ENCODE peak calls at places on chromosome 14, in nine cellular contexts. O, T, K, X, C, G, H, A and R are unnamed samples.

GRCh38 chr14:52332269-52332668 is 18.2 kb downstream of the PTGER2 start:
- DNase-seq in O (no peak), T (no peak), K (no peak), X (no peak), C (no peak), G (no peak), H (no peak), A (no peak), R (no peak)

GRCh38 chr14:38384746-38385145 is 128.9 kb upstream of the CLEC14A start:
- DNase-seq in O (no peak), T (no peak), K (no peak), X (no peak), C (no peak), G (no peak), H (no peak), A (no peak), R (no peak)

GRCh38 chr14:30928462-30928861 is 54.1 kb downstream of the COCH start:
- DNase-seq in O (no peak), T (no peak), K (no peak), X (no peak), C (no peak), G (no peak), H (no peak), A (no peak), R (no peak)

GRCh38 chr14:21724115-21724973 is 50.7 kb upstream of the OR4E1 start:
- DNase-seq in O (no peak), T (no peak), K (no peak), X (no peak), C (no peak), G (no peak), H (no peak), A (no peak), R (no peak)

GRCh38 chr14:104239185-104239775 is 100.9 kb downstream of the KIF26A start:
- DNase-seq in O (peak; percentile 47), T (no peak), K (no peak), X (no peak), C (peak; percentile 48), G (no peak), H (no peak), A (no peak), R (no peak)

GRCh38 chr14:88829685-88830302 is 5.3 kb downstream of the TTC8 start:
- DNase-seq in O (no peak), T (no peak), K (no peak), X (no peak), C (no peak), G (no peak), H (no peak), A (no peak), R (no peak)

GRCh38 chr14:24254630-24255392 is 8.2 kb downstream of the TGM1 start:
- DNase-seq in O (no peak), T (no peak), K (no peak), X (peak; percentile 34), C (no peak), G (no peak), H (no peak), A (no peak), R (no peak)

GRCh38 chr14:99875421-99875820 is 82.2 kb downstream of the EML1 start:
- DNase-seq in O (no peak), T (no peak), K (no peak), X (no peak), C (no peak), G (no peak), H (no peak), A (no peak), R (no peak)

GRCh38 chr14:70981005-70981952 is 74.0 kb downstream of the PCNX1 start:
- DNase-seq in O (no peak), T (no peak), K (no peak), X (no peak), C (no peak), G (no peak), H (no peak), A (no peak), R (peak; percentile 56)

GRCh38 chr14:103488071-103488470 is 34.6 kb downstream of the CKB start:
- DNase-seq in O (no peak), T (no peak), K (no peak), X (no peak), C (no peak), G (no peak), H (no peak), A (no peak), R (no peak)

GRCh38 chr14:103806805-103807204 is 40.6 kb downstream of the PPP1R13B start:
- DNase-seq in O (no peak), T (no peak), K (no peak), X (no peak), C (peak; percentile 15), G (no peak), H (no peak), A (no peak), R (peak; percentile 3)

GRCh38 chr14:19975291-19975690 is at the start of gene OR4K15:
- DNase-seq in O (no peak), T (no peak), K (no peak), X (no peak), C (no peak), G (no peak), H (no peak), A (no peak), R (no peak)

GRCh38 chr14:19974844-19975243 is 547 bp upstream of the OR4K15 start:
- DNase-seq in O (no peak), T (no peak), K (peak; percentile 65), X (no peak), C (no peak), G (no peak), H (no peak), A (no peak), R (peak; percentile 78)
- H3K9me3 ChIP-seq in O (no peaks in the 10 kb centered on the region), T (peaks cover 5% of the 10 kb centered on the region), K (no peaks in the 10 kb centered on the region), X (no peaks in the 10 kb centered on the region), C (no peaks in the 10 kb centered on the region), G (no peaks in the 10 kb centered on the region), H (no peaks in the 10 kb centered on the region), A (no peaks in the 10 kb centered on the region), R (no peaks in the 10 kb centered on the region)

GRCh38 chr14:101335061-101335661 is 226.1 kb upstream of the DIO3 start:
- DNase-seq in O (peak; percentile 77), T (peak; percentile 56), K (no peak), X (no peak), C (no peak), G (no peak), H (no peak), A (no peak), R (no peak)

GRCh38 chr14:101332281-101332680 is 229.0 kb upstream of the DIO3 start:
- DNase-seq in O (no peak), T (no peak), K (no peak), X (no peak), C (no peak), G (no peak), H (no peak), A (no peak), R (no peak)

GRCh38 chr14:101333335-101334280 is 227.7 kb upstream of the DIO3 start:
- DNase-seq in O (no peak), T (peak; percentile 31), K (no peak), X (no peak), C (no peak), G (no peak), H (no peak), A (no peak), R (no peak)

GRCh38 chr14:101336203-101336602 is 225.1 kb upstream of the DIO3 start:
- DNase-seq in O (no peak), T (no peak), K (no peak), X (no peak), C (no peak), G (no peak), H (no peak), A (no peak), R (no peak)

DNA sequence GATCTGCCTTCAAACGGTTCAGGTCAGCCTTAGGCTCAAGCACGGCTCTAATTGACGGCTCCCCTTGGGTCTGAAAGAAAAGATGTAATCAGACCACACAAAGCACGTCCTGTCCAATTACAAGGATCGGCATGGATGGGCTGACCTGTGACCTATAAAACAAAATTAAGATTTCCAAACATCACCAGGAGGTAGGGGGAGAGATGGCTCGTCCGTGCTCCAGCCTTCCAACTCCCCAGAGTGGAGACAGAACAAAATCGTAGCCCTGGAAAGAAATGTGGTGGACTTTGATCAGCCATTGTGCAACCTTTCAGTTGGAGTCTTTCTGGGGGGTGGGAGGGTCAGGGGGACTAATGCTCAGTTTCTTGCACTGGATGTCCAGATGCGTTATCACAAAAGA is 226.6 kb upstream of the DIO3 start:
- DNase-seq in O (no peak), T (peak; percentile 87), K (no peak), X (no peak), C (no peak), G (no peak), H (no peak), A (no peak), R (no peak)
- H3K27ac ChIP-seq in O (no peak overlapping the region), T (no peak overlapping the region), K (no peak overlapping the region), X (no peak overlapping the region), C (no peak overlapping the region), G (no peak overlapping the region), H (no peak overlapping the region), A (no peak overlapping the region), R (no peak overlapping the region)

GRCh38 chr14:33254876-33255275 is 316.2 kb downstream of the NPAS3 start:
- DNase-seq in O (no peak), T (no peak), K (no peak), X (no peak), C (no peak), G (no peak), H (no peak), A (no peak), R (no peak)

GRCh38 chr14:33254342-33254741 is 315.7 kb downstream of the NPAS3 start:
- DNase-seq in O (no peak), T (no peak), K (no peak), X (no peak), C (no peak), G (no peak), H (no peak), A (no peak), R (no peak)

DNA sequence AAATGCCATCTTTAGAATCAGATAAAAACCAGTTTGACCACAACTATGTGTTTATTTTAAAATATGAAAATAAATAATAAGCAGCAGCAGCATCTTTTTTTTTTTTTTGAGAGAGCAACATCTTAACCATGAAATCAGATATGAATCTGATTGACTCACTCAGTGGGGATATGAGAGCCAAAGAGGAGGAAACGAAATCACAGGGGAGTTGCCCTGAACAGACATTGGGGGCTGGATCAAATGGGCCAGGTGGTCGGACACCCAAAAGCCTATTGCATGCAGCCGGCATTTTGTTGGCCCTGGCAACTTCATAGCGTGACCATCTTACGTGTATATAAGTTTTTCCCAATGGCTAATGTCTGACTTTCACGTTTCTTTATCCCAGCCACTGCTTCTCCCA is 321.1 kb downstream of the NPAS3 start:
- DNase-seq in O (no peak), T (no peak), K (no peak), X (no peak), C (no peak), G (no peak), H (no peak), A (no peak), R (no peak)
- H3K9me3 ChIP-seq in O (no peaks in the 10 kb centered on the region), T (no peaks in the 10 kb centered on the region), K (no peaks in the 10 kb centered on the region), X (no peaks in the 10 kb centered on the region), C (no peaks in the 10 kb centered on the region), G (peaks cover 1% of the 10 kb centered on the region), H (no peaks in the 10 kb centered on the region), A (no peaks in the 10 kb centered on the region), R (no peaks in the 10 kb centered on the region)

DNA sequence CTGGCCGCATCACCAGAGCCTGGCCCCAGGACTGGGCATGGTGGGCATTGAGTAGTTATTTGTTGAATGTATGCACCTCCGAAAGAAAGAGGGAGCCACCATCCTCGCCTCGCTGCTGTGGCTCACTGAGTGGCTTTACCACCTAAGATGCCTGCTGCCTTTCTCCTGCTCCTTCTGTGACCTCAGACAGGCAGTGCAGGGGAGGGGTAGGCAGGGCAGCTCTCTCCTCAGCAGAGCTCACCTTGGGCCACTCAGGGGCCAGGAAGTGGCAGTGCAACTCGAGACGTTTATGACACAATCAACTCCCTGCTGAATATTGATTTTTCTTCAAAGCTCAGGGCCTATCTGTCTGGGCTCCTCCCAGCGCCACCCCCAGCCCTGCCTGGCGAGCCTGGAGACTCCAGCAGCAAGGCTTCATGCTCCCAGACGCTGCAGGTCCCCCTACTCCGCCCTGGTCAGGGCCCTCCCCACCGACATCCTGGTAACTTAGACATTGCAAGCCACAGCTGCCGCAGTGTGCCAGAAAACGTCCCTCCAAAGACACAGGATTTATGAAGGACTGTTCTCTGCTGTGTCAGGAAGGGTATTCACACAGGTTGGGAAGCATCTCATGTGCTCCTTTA is 84.3 kb upstream of the DIO3 start:
- DNase-seq in O (peak; percentile 50), T (peak; percentile 31), K (no peak), X (peak; percentile 72), C (peak; percentile 93), G (peak; percentile 60), H (no peak), A (no peak), R (no peak)
- H3K27ac ChIP-seq in O (no peak overlapping the region), T (no peak overlapping the region), K (no peak overlapping the region), X (peak overlapping the region; percentile 56), C (peak overlapping the region; percentile 95), G (peak overlapping the region; percentile 9), H (no peak overlapping the region), A (no peak overlapping the region), R (no peak overlapping the region)